ENCODE peak calls at places on chromosomes 1 and 21, in four cellular contexts. T is MM.1S, X is H9, H is right cardiac atrium. Z is an unnamed sample.

GRCh38 chr1:110765640-110766335 is 91.0 kb upstream of the KCNA3 start:
- DNase-seq in T (peak; percentile 57), H (no peak), X (no peak), Z (peak; percentile 57)

GRCh38 chr1:72777918-72778317 is 495.6 kb upstream of the NEGR1 start:
- DNase-seq in T (no peak), H (no peak), X (no peak), Z (no peak)

GRCh38 chr1:30315185-30315960 is 408.0 kb downstream of the MATN1 start:
- DNase-seq in T (no peak), H (no peak), X (peak; percentile 25), Z (no peak)

GRCh38 chr1:39901486-39902120 is at the start of gene MYCL:
- DNase-seq in X (peak; percentile 97), T (peak; percentile 95), H (peak; percentile 79), Z (peak; percentile 89)

GRCh38 chr21:43834146-43834905 is 30.7 kb upstream of the AGPAT3 start:
- DNase-seq in X (no peak), H (no peak), T (no peak), Z (no peak)

GRCh38 chr1:8889925-8890785 is 11.7 kb upstream of the ENO1 start:
- DNase-seq in X (no peak), H (peak; percentile 97), T (no peak), Z (peak; percentile 97)

GRCh38 chr1:64062941-64063581 is 140.4 kb upstream of the UBE2U start:
- DNase-seq in H (no peak), X (no peak), T (no peak), Z (no peak)

GRCh38 chr1:186492531-186493291 is 31.8 kb upstream of the PDC start:
- DNase-seq in H (no peak), X (no peak), T (no peak), Z (no peak)

GRCh38 chr21:32192291-32192690 is 86.6 kb downstream of the MIS18A start:
- DNase-seq in H (no peak), X (no peak), T (no peak), Z (no peak)

GRCh38 chr1:22518379-22518778 is 44.9 kb upstream of the EPHA8 start:
- DNase-seq in H (no peak), X (no peak), T (no peak), Z (no peak)

GRCh38 chr1:1306070-1306660 is 1.6 kb downstream of the ACAP3 start:
- DNase-seq in X (peak; percentile 55), T (no peak), H (no peak), Z (no peak)

GRCh38 chr21:29298348-29299045 is at the start of gene BACH1:
- DNase-seq in T (peak; percentile 93), X (peak; percentile 91), H (peak; percentile 96), Z (peak; percentile 92)

GRCh38 chr1:72282271-72282656 is at the start of gene NEGR1:
- DNase-seq in T (no peak), X (peak; percentile 60), H (peak; percentile 79), Z (peak; percentile 72)

GRCh38 chr1:109104364-109105151 is 9.4 kb upstream of the ELAPOR1 start:
- DNase-seq in T (no peak), H (no peak), X (no peak), Z (no peak)

GRCh38 chr1:72846891-72847290 is 564.6 kb upstream of the NEGR1 start:
- DNase-seq in H (no peak), T (no peak), X (no peak), Z (no peak)

GRCh38 chr1:151540982-151541377 is 871 bp downstream of the TUFT1 start:
- DNase-seq in H (no peak), T (peak; percentile 13), X (peak; percentile 55), Z (peak; percentile 28)

GRCh38 chr1:59605184-59605583 is 209.6 kb upstream of the HOOK1 start:
- DNase-seq in X (no peak), T (no peak), H (no peak), Z (no peak)

GRCh38 chr1:50023292-50024159 is at the start of gene AGBL4:
- DNase-seq in T (no peak), H (peak; percentile 86), X (peak; percentile 64), Z (peak; percentile 78)

GRCh38 chr1:54253480-54253879 is 53.5 kb downstream of the MRPL37 start:
- DNase-seq in T (no peak), X (no peak), H (no peak), Z (no peak)

DNA sequence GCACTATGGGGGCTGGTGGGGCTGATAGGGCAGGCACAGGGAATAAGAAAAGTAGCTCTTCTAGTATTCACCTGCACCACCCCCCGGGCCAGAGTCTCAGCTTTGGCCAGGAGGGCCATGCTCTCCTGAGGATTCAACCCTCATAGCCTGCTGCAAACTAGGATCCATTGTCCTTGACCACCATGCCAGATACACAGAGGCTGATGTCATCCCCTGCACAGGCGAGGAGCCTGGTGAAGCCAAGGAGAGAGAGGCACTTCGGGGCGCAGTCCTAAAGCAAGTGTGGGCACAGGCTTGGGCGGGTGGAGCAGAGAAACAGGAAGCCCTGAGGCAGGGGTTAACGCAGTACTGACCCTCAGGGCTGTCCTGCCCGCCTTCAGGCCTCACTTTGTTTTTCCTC is 29.5 kb downstream of the TMEM53 start:
- DNase-seq in T (no peak), X (no peak), H (no peak), Z (no peak)
- H3K27ac ChIP-seq in T (no peak overlapping the region), X (no peak overlapping the region), H (peak overlapping the region; percentile 69), Z (no peak overlapping the region)

GRCh38 chr1:15796086-15796462 is 11.4 kb downstream of the UQCRHL start:
- DNase-seq in T (no peak), H (no peak), X (no peak), Z (no peak)
- H3K27me3 ChIP-seq in T (no peaks in the 10 kb centered on the region), H (no peaks in the 10 kb centered on the region), X (no peaks in the 10 kb centered on the region), Z (no peaks in the 10 kb centered on the region)

GRCh38 chr1:43885311-43885801 is 48.2 kb upstream of the ARTN start:
- DNase-seq in H (no peak), X (peak; percentile 85), T (no peak), Z (no peak)
- H3K27ac ChIP-seq in H (no peak overlapping the region), X (no peak overlapping the region), T (no peak overlapping the region), Z (no peak overlapping the region)

GRCh38 chr1:208254376-208254775 is 10.2 kb upstream of the PLXNA2 start:
- DNase-seq in H (no peak), X (no peak), T (no peak), Z (no peak)
- H3K27me3 ChIP-seq in H (no peaks in the 10 kb centered on the region), X (peaks cover 8% of the 10 kb centered on the region), T (no peaks in the 10 kb centered on the region), Z (no peaks in the 10 kb centered on the region)

GRCh38 chr1:154212083-154212482 is 6.0 kb upstream of the CFAP141 start:
- DNase-seq in T (no peak), X (no peak), H (no peak), Z (no peak)

GRCh38 chr1:154208677-154209390 is 2.7 kb upstream of the CFAP141 start:
- DNase-seq in X (no peak), H (no peak), T (peak; percentile 83), Z (no peak)

GRCh38 chr1:154206212-154206611 is at the start of gene CFAP141:
- DNase-seq in X (no peak), T (no peak), H (no peak), Z (no peak)

GRCh38 chr1:154207262-154207661 is 1.1 kb upstream of the CFAP141 start:
- DNase-seq in X (no peak), T (no peak), H (no peak), Z (no peak)
- H3K27ac ChIP-seq in X (no peak overlapping the region), T (no peak overlapping the region), H (no peak overlapping the region), Z (no peak overlapping the region)

GRCh38 chr1:240914506-240914905 is 302.6 kb upstream of the GREM2 start:
- DNase-seq in X (no peak), T (no peak), H (no peak), Z (no peak)

GRCh38 chr1:240912821-240913220 is 300.9 kb upstream of the GREM2 start:
- DNase-seq in T (no peak), H (no peak), X (no peak), Z (no peak)

GRCh38 chr1:240917976-240918375 is 306.0 kb upstream of the GREM2 start:
- DNase-seq in H (no peak), X (no peak), T (no peak), Z (no peak)
- H3K27me3 ChIP-seq in H (no peaks in the 10 kb centered on the region), X (no peaks in the 10 kb centered on the region), T (no peaks in the 10 kb centered on the region), Z (no peaks in the 10 kb centered on the region)

DNA sequence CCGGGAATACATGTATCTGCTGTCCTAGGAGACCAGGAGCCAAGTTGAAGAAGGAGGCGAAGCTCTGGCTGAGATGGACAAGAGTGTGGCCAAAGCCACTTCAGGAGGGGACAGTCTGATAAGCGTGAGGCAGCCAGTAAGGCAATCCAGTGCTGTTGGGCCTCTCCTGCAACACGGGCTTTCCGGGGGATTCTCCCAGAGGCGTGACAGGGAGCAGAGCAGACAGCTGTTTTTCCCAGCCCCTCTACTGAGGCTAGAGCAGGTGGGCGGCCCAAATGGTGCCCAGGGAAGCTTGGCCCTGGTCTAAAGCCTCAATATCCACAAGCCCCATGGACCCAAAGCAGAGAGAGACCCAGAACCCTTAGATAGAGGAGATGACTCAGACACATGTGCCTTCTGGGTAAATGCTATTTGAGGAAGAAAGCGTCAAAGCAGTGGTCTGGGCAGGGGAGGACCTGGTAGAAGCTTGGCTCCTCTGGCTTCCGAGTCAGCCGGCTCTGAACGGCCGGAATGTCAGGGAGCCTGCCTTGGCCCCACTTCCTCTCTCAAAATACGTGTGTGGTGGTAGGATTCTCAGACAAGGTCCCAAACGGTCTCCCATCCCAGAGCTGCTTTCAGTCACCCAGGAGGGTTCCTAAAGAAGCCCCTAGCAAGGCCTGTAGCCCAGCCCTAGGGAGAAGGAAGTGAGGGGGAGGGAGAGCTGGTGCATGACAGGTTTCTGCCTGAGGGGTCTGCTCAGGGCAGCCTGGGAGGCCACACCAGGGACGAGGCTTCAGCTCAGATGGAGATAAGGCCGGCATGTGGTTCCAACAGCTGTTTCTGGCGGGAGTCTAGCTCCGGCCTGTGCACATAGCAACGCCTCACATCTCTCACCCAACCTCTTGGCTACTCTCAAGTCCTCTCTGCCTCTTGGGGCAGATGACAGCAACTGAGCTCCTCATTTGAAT is 28.9 kb downstream of the PIK3C2B start:
- DNase-seq in X (no peak), H (peak; percentile 73), T (no peak), Z (no peak)
- H3K27ac ChIP-seq in X (no peak overlapping the region), H (peak overlapping the region; percentile 98), T (no peak overlapping the region), Z (no peak overlapping the region)

GRCh38 chr1:31615939-31616338 is 1.6 kb upstream of the HCRTR1 start:
- DNase-seq in H (no peak), X (no peak), T (no peak), Z (no peak)
- H3K27me3 ChIP-seq in H (no peaks in the 10 kb centered on the region), X (peaks cover 11% of the 10 kb centered on the region), T (peaks cover 18% of the 10 kb centered on the region), Z (no peaks in the 10 kb centered on the region)